ENCODE peak calls at places on chromosome 1, in five cellular contexts. D is HCT116, W is HepG2, M is K562, U is SK-N-SH. H is an unnamed sample.

GRCh38 chr1:10001016-10001665 is 4.1 kb downstream of the RBP7 start:
- DNase-seq in D (no peak), U (no peak), W (no peak), M (no peak), H (no peak)

GRCh38 chr1:202235856-202236837 is 42.5 kb downstream of the LGR6 start:
- DNase-seq in D (peak), M (peak), U (peak), W (peak), H (peak)

GRCh38 chr1:155324717-155325595 is 4.3 kb downstream of the RUSC1 start:
- DNase-seq in M (peak), U (peak), W (peak), D (peak), H (peak)

GRCh38 chr1:145962157-145963102 is 1.9 kb downstream of the ANKRD34A start:
- DNase-seq in U (peak), D (no peak), M (peak), W (no peak), H (no peak)

GRCh38 chr1:97902067-97902466 is 18.8 kb downstream of the DPYD start:
- DNase-seq in W (no peak), M (no peak), D (no peak), U (no peak), H (no peak)

GRCh38 chr1:27994060-27994459 is 34.3 kb downstream of the XKR8 start:
- DNase-seq in U (no peak), M (no peak), W (no peak), D (no peak), H (no peak)

GRCh38 chr1:78104322-78104721 is 58.6 kb downstream of the GIPC2 start:
- DNase-seq in W (no peak), D (no peak), M (no peak), U (no peak), H (no peak)

GRCh38 chr1:116167625-116168276 is 56.6 kb downstream of the MAB21L3 start:
- DNase-seq in M (peak), U (no peak), D (no peak), W (no peak), H (no peak)

GRCh38 chr1:10796029-10796944 is at the start of gene CASZ1:
- DNase-seq in W (peak), D (peak), M (peak), U (peak), H (peak)

GRCh38 chr1:108011295-108011694 is 46.3 kb upstream of the VAV3 start:
- DNase-seq in D (no peak), M (no peak), W (no peak), U (no peak), H (no peak)

GRCh38 chr1:211359876-211360275 is 33.2 kb downstream of the TRAF5 start:
- DNase-seq in M (no peak), D (no peak), U (no peak), W (no peak), H (no peak)

GRCh38 chr1:228009828-228010775 is 3.3 kb downstream of the WNT3A start:
- DNase-seq in M (no peak), U (no peak), D (no peak), W (no peak), H (no peak)

GRCh38 chr1:117271959-117272358 is 61.2 kb upstream of the VTCN1 start:
- DNase-seq in M (no peak), D (no peak), U (no peak), W (no peak), H (peak)

GRCh38 chr1:1431006-1431844 is 4.3 kb upstream of the VWA1 start:
- DNase-seq in W (peak), D (no peak), M (no peak), U (no peak), H (no peak)

GRCh38 chr1:151326619-151327222 is 495 bp downstream of the PI4KB start:
- DNase-seq in D (no peak), U (peak), W (no peak), M (peak), H (no peak)

GRCh38 chr1:178632619-178633018 is 92.4 kb upstream of the RALGPS2 start:
- DNase-seq in U (no peak), D (no peak), M (no peak), W (no peak), H (no peak)

GRCh38 chr1:178634445-178634844 is 90.6 kb upstream of the RALGPS2 start:
- DNase-seq in D (no peak), U (no peak), M (no peak), W (no peak), H (no peak)

GRCh38 chr1:178629549-178630154 is 95.4 kb upstream of the RALGPS2 start:
- DNase-seq in M (no peak), W (no peak), D (no peak), U (no peak), H (no peak)

GRCh38 chr1:178630418-178630817 is 94.6 kb upstream of the RALGPS2 start:
- DNase-seq in U (no peak), W (peak), D (no peak), M (no peak), H (no peak)

DNA sequence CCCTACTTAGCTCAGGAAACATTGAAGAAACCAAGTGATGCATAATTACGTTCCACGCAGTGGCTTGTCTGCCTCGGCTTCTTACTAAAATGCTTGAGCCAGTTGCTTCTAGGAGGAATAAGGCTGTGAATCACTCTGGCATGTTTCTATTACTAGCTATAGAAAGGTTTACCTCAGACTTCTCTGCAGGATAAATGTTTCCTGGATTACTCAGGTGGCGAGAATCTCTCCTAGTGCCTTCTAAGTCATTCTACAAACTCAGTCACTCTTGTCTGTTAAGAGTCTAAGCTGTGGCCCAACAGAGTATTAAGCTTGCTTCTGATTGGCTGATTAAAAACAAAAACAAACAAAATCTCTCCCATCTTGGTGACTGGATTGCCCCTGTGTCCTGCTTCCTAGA is 92.0 kb upstream of the RALGPS2 start:
- DNase-seq in W (no peak), U (no peak), M (no peak), D (no peak), H (no peak)
- TF ChIP-seq YY1 in W (no peak), U (no peak), M (no peak), D (no peak), H (no peak)

DNA sequence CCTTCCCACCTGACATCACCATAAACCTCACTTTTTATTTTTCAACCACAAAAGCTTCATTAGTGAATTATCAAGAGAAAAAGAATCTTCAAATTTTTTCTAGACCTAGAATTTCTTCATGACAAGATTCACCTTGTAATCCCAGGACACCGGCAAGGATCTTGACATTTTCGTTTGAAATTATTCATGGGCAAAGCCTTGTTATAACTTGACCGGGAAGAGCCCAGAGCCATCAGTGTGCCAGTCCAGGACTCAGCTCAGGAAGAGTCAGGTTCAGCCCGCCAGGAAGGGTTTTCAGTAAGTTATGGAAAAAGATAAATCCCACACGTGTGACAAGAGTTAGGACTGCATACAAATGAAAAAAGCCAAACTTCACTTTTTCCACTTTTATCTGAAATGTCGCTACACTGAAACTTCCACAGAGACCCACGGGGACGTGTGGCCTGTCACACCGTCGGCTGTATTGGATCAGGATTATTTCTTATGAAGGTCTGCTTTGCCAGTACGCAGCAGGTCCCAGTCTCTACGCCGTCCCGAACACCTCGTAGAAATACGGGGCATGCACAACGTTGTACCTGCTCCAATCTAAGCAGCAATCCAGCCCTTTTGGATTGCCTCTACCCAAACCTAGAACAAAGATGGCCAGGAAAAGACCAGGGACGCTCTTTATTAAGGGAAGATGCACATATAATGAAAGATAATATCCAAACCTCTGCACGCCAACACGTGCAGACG is 952 bp downstream of the F3 start:
- DNase-seq in U (no peak), D (no peak), W (no peak), M (no peak), H (no peak)
- H3K9ac ChIP-seq in U (peak), D (peak), W (peak), M (no peak), H (peak)

GRCh38 chr1:25057188-25057587 is 127.1 kb upstream of the RUNX3 start:
- DNase-seq in M (no peak), U (no peak), W (no peak), D (no peak), H (no peak)
- TF ChIP-seq YY1 in M (no peak), U (no peak), W (no peak), D (no peak), H (no peak)

GRCh38 chr1:59701376-59701775 is 113.4 kb upstream of the HOOK1 start:
- DNase-seq in U (no peak), D (no peak), M (no peak), W (no peak), H (no peak)

GRCh38 chr1:59703918-59704378 is 110.8 kb upstream of the HOOK1 start:
- DNase-seq in M (no peak), D (no peak), W (no peak), U (no peak), H (no peak)

GRCh38 chr1:59704721-59705120 is 110.0 kb upstream of the HOOK1 start:
- DNase-seq in M (no peak), W (no peak), D (no peak), U (no peak), H (no peak)

GRCh38 chr1:59705849-59706599 is 108.7 kb upstream of the HOOK1 start:
- DNase-seq in M (no peak), W (no peak), U (no peak), D (no peak), H (no peak)

GRCh38 chr1:59703226-59703917 is 111.4 kb upstream of the HOOK1 start:
- DNase-seq in M (no peak), U (no peak), D (no peak), W (no peak), H (no peak)
- H3K9ac ChIP-seq in M (no peak), U (no peak), D (no peak), W (no peak), H (no peak)

GRCh38 chr1:184911830-184912229 is 62.5 kb downstream of the NIBAN1 start:
- DNase-seq in W (no peak), U (no peak), M (no peak), D (no peak), H (no peak)

GRCh38 chr1:184911103-184911502 is 63.2 kb downstream of the NIBAN1 start:
- DNase-seq in W (no peak), M (no peak), D (no peak), U (no peak), H (no peak)

GRCh38 chr1:184910596-184910995 is 63.7 kb downstream of the NIBAN1 start:
- DNase-seq in D (no peak), U (no peak), M (no peak), W (no peak), H (no peak)

GRCh38 chr1:184914149-184914548 is 60.2 kb downstream of the NIBAN1 start:
- DNase-seq in D (no peak), U (no peak), W (no peak), M (no peak), H (no peak)

GRCh38 chr1:184912392-184912791 is 61.9 kb downstream of the NIBAN1 start:
- DNase-seq in W (no peak), D (no peak), M (no peak), U (no peak), H (no peak)
- TF ChIP-seq YY1 in W (no peak), D (no peak), M (no peak), U (no peak), H (no peak)